ENCODE peak calls at places on chromosomes 1 and 21, in four cellular contexts. D is stimulated activated naive CD8-positive, alpha-beta T cell treated with anti-CD3 and anti-CD28 coated beads, Interleukin-15, Interleukin-2, amounts not matched to agents 100 U/mL and 50 U/mL, for 24 hours; T is body of pancreas; Z is NCI-H2029 treated with DMSO at 0.1 percent for 48 hours. H is an unnamed sample.

GRCh38 chr21:45302082-45303061 is 14.7 kb upstream of the POFUT2 start:
- DNase-seq in Z (no peak), D (peak; percentile 53), T (peak; percentile 36), H (peak; percentile 90)

GRCh38 chr1:245172026-245172425 is 17.2 kb downstream of the KIF26B start:
- DNase-seq in T (no peak), D (no peak), Z (no peak), H (no peak)

GRCh38 chr1:88801575-88802208 is 89.7 kb downstream of the GTF2B start:
- DNase-seq in Z (no peak), T (no peak), D (no peak), H (no peak)

GRCh38 chr1:17649371-17650106 is 105.6 kb upstream of the ACTL8 start:
- DNase-seq in T (no peak), Z (no peak), D (no peak), H (no peak)

GRCh38 chr1:152768847-152769533 is 6.0 kb upstream of the LCE1F start:
- DNase-seq in Z (no peak), T (no peak), D (no peak), H (no peak)

GRCh38 chr1:47793563-47793962 is 203.6 kb downstream of the TRABD2B start:
- DNase-seq in T (no peak), D (no peak), Z (peak; percentile 70), H (no peak)

GRCh38 chr1:1354271-1355247 is 3.8 kb downstream of the MXRA8 start:
- DNase-seq in D (no peak), T (no peak), Z (no peak), H (peak; percentile 22)

GRCh38 chr1:193654951-193655705 is 468.7 kb upstream of the B3GALT2 start:
- DNase-seq in T (no peak), D (no peak), Z (no peak), H (peak; percentile 17)

H was measured in right cardiac atrium.